ENCODE peak calls at places on chromosomes 13 and 19, in seven cellular contexts. D is effector CD8-positive, alpha-beta T cell; B is caudate nucleus; A is A673; T is CD8-positive, alpha-beta T cell; Q is esophagus squamous epithelium; O is activated T-helper 1 cell treated with anti-CD3 and anti-CD28 coated beads, Interleukin-12 subunit alpha, Interleukin-12 subunit beta, Interleukin-2, Interleukin-4 antibody, amounts not matched to agents 30 ng/mL and 10 ng/mL and 1 ng/mL, durations not matched to agents 14 hours and 24 hours and 36 hours. K is an unnamed sample.

GRCh38 chr13:39196957-39197644 is 158.8 kb downstream of the NHLRC3 start:
- DNase-seq in T (no peak), Q (no peak), A (no peak), O (no peak), D (no peak), B (no peak), K (peak)

GRCh38 chr13:105908581-105908980 is 626.9 kb downstream of the EFNB2 start:
- DNase-seq in D (no peak), T (no peak), A (no peak), B (no peak), O (peak), Q (no peak), K (no peak)

GRCh38 chr13:76885203-76886004 is 801 bp downstream of the KCTD12 start:
- DNase-seq in B (no peak), Q (peak), D (peak), T (peak), A (peak), O (peak), K (peak)

GRCh38 chr13:82740442-82740841 is 1141.8 kb downstream of the SLITRK1 start:
- DNase-seq in D (no peak), Q (no peak), O (no peak), T (no peak), A (no peak), B (no peak), K (no peak)

GRCh38 chr19:31818740-31819228 is 469.5 kb upstream of the TSHZ3 start:
- DNase-seq in D (no peak), A (no peak), O (no peak), T (no peak), B (no peak), Q (no peak), K (no peak)

GRCh38 chr13:22061371-22061805 is 390.5 kb downstream of the FGF9 start:
- DNase-seq in A (no peak), Q (no peak), B (no peak), T (peak), D (no peak), O (peak), K (no peak)

GRCh38 chr19:41218615-41219507 is at the start of gene AXL:
- DNase-seq in Q (no peak), B (peak), D (no peak), O (no peak), A (no peak), T (no peak), K (no peak)

GRCh38 chr19:42242512-42243409 is at the start of gene GSK3A:
- DNase-seq in O (peak), B (peak), Q (peak), D (peak), T (peak), A (peak), K (peak)

GRCh38 chr13:29707876-29708543 is 112.5 kb upstream of the SLC7A1 start:
- DNase-seq in T (peak), O (peak), B (peak), Q (no peak), A (peak), D (peak), K (no peak)

GRCh38 chr13:112062047-112062618 is 4.8 kb upstream of the SOX1 start:
- DNase-seq in T (no peak), O (no peak), A (no peak), Q (no peak), D (no peak), B (no peak), K (no peak)

GRCh38 chr13:23928985-23929384 is 31.7 kb upstream of the C1QTNF9B start:
- DNase-seq in B (no peak), A (peak), T (no peak), O (no peak), D (no peak), Q (no peak), K (no peak)

GRCh38 chr13:53032849-53033248 is 4.2 kb downstream of the OLFM4 start:
- DNase-seq in A (no peak), O (no peak), Q (no peak), B (no peak), T (no peak), D (no peak), K (no peak)

GRCh38 chr19:39377373-39378362 is 13.2 kb downstream of the PAF1 start:
- DNase-seq in D (no peak), B (no peak), T (no peak), A (no peak), O (no peak), Q (no peak), K (no peak)

GRCh38 chr19:54606230-54606629 is 12.8 kb downstream of the LILRA1 start:
- DNase-seq in B (no peak), O (no peak), A (no peak), T (no peak), D (no peak), Q (no peak), K (no peak)